ENCODE peak calls at places on chromosome 6, in six cellular contexts. B is nephron progenitor cell, K is PC-3, D is left ventricle myocardium inferior, W is AG04450, U is type B pancreatic cell. O is an unnamed sample.

GRCh38 chr6:34300332-34300751 is 51.5 kb upstream of the SMIM29 start:
- DNase-seq in B (no peak), K (no peak), D (no peak), W (no peak), U (no peak), O (no peak)

GRCh38 chr6:159830481-159831372 is 30.7 kb downstream of the PNLDC1 start:
- DNase-seq in B (no peak), K (no peak), D (no peak), W (no peak), U (no peak), O (no peak)

GRCh38 chr6:136752554-136752953 is 39.7 kb downstream of the MAP3K5 start:
- DNase-seq in B (peak), K (no peak), D (no peak), W (no peak), U (no peak), O (no peak)

GRCh38 chr6:7087491-7087979 is 20.2 kb upstream of the RREB1 start:
- DNase-seq in B (no peak), K (no peak), D (no peak), W (no peak), U (no peak), O (no peak)

GRCh38 chr6:97203343-97203742 is 79.7 kb downstream of the MMS22L start:
- DNase-seq in B (no peak), K (no peak), D (no peak), W (peak), U (no peak), O (no peak)

GRCh38 chr6:3894535-3895302 is 45.5 kb downstream of the FAM50B start:
- DNase-seq in B (no peak), K (no peak), D (no peak), W (no peak), U (no peak), O (no peak)

GRCh38 chr6:154106251-154106650 is 67.2 kb downstream of the OPRM1 start:
- DNase-seq in B (no peak), K (no peak), D (no peak), W (no peak), U (no peak), O (no peak)

GRCh38 chr6:1972961-1973360 is 272.4 kb downstream of the GMDS start:
- DNase-seq in B (no peak), K (no peak), D (no peak), W (no peak), U (no peak), O (no peak)

GRCh38 chr6:116398366-116399005 is 27.7 kb downstream of the DSE start:
- DNase-seq in B (no peak), K (peak), D (no peak), W (no peak), U (no peak), O (no peak)

GRCh38 chr6:154606860-154607259 is 96.4 kb upstream of the CNKSR3 start:
- DNase-seq in B (no peak), K (no peak), D (no peak), W (no peak), U (no peak), O (no peak)

GRCh38 chr6:73579851-73580246 is 59.0 kb upstream of the EEF1A1 start:
- DNase-seq in B (no peak), K (peak), D (no peak), W (peak), U (no peak), O (no peak)

GRCh38 chr6:2938632-2939083 is 32.7 kb downstream of the SERPINB6 start:
- DNase-seq in B (no peak), K (peak), D (no peak), W (no peak), U (peak), O (no peak)

GRCh38 chr6:133991096-133991593 is 38.1 kb downstream of the TBPL1 start:
- DNase-seq in B (no peak), K (peak), D (no peak), W (peak), U (no peak), O (no peak)

GRCh38 chr6:138101946-138102731 is 5.1 kb downstream of the PERP start:
- DNase-seq in B (no peak), K (no peak), D (no peak), W (no peak), U (no peak), O (no peak)

GRCh38 chr6:67896476-67896875 is 738.6 kb upstream of the ADGRB3 start:
- DNase-seq in B (no peak), K (no peak), D (no peak), W (no peak), U (no peak), O (no peak)

GRCh38 chr6:111011360-111012142 is 29.7 kb downstream of the RPF2 start:
- DNase-seq in B (no peak), K (peak), D (no peak), W (peak), U (no peak), O (no peak)

GRCh38 chr6:16306334-16306733 is 67.9 kb downstream of the GMPR start:
- DNase-seq in B (no peak), K (no peak), D (no peak), W (no peak), U (no peak), O (no peak)

GRCh38 chr6:116221067-116221466 is 32.8 kb downstream of the TSPYL4 start:
- DNase-seq in B (no peak), K (no peak), D (no peak), W (no peak), U (no peak), O (no peak)

GRCh38 chr6:81465859-81466258 is 286.6 kb downstream of the TENT5A start:
- DNase-seq in B (no peak), K (peak), D (no peak), W (no peak), U (no peak), O (no peak)
- TF ChIP-seq CTCF in B (peak), K (peak), D (peak), W (peak), U (peak), O (peak)

DNA sequence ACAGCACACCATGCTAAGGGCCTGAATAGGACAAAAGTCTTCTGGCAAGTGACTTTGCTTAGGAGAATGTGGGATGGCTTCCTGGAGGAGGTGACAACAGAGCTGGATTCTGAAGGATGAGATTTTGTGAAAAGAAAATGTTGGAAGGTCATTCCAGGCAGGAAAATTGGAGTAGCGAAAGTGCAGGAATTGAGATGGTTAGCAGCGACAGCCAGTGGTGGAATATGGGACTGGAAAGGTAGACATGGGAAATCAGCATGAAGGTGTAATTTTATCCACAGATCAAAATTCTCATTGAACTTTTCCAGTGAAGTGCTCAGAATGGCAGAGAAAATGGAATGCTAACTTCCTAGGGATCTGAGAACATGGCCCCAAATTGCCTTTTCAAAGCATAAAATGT is 5.7 kb upstream of the BACH2 start:
- DNase-seq in B (no peak), K (no peak), D (no peak), W (no peak), U (no peak), O (no peak)
- TF ChIP-seq CTCF in B (no peak), K (no peak), D (no peak), W (no peak), U (no peak), O (no peak)

GRCh38 chr6:65570340-65570739 is 136.7 kb downstream of the EYS start:
- DNase-seq in B (no peak), K (no peak), D (no peak), W (no peak), U (no peak), O (no peak)

GRCh38 chr6:65569505-65569904 is 137.5 kb downstream of the EYS start:
- DNase-seq in B (no peak), K (peak), D (no peak), W (no peak), U (no peak), O (no peak)

GRCh38 chr6:65566117-65566516 is 140.9 kb downstream of the EYS start:
- DNase-seq in B (no peak), K (peak), D (no peak), W (no peak), U (no peak), O (no peak)
- TF ChIP-seq CTCF in B (no peak), K (peak), D (no peak), W (no peak), U (no peak), O (no peak)

GRCh38 chr6:80132942-80133517 is 26.6 kb downstream of the BCKDHB start:
- DNase-seq in B (peak), K (peak), D (peak), W (peak), U (no peak), O (peak)
- TF ChIP-seq CTCF in B (no peak), K (peak), D (peak), W (peak), U (peak), O (peak)

O was measured in neural crest cell.